ENCODE peak calls at places on chromosomes 13 and 19, in four cellular contexts. One of them, this sample, is unnamed.

GRCh38 chr19:58577581-58578429 is 4.7 kb upstream of the MZF1 start:
- DNase-seq in NCI-H69: no peak
- DNase-seq in fibroblast of lung: no peak
- DNase-seq in AML-193: no peak
- DNase-seq in this sample: no peak

GRCh38 chr13:75307370-75307984 is 174.5 kb downstream of the TBC1D4 start:
- DNase-seq in NCI-H69: no peak
- DNase-seq in fibroblast of lung: peak; percentile 19
- DNase-seq in AML-193: no peak
- DNase-seq in this sample: no peak

GRCh38 chr13:98171806-98172569 is 5.1 kb downstream of the RNF113B start:
- DNase-seq in NCI-H69: no peak
- DNase-seq in fibroblast of lung: peak; percentile 74
- DNase-seq in AML-193: no peak
- DNase-seq in this sample: no peak

GRCh38 chr13:111459803-111460547 is 139.5 kb downstream of the TEX29 start:
- DNase-seq in NCI-H69: peak; percentile 36
- DNase-seq in fibroblast of lung: no peak
- DNase-seq in AML-193: no peak
- DNase-seq in this sample: no peak

GRCh38 chr19:11506101-11506555 is 489 bp upstream of the ZNF653 start:
- DNase-seq in NCI-H69: no peak
- DNase-seq in fibroblast of lung: no peak
- DNase-seq in AML-193: peak; percentile 64
- DNase-seq in this sample: peak; percentile 82

GRCh38 chr13:72504026-72504925 is 223.2 kb downstream of the MZT1 start:
- DNase-seq in NCI-H69: peak; percentile 54
- DNase-seq in fibroblast of lung: peak; percentile 85
- DNase-seq in AML-193: no peak
- DNase-seq in this sample: no peak

GRCh38 chr13:103156346-103156998 is 90.3 kb upstream of the SLC10A2 start:
- DNase-seq in NCI-H69: peak; percentile 33
- DNase-seq in fibroblast of lung: no peak
- DNase-seq in AML-193: no peak
- DNase-seq in this sample: no peak

GRCh38 chr13:47638627-47639026 is 362.4 kb downstream of the SUCLA2 start:
- DNase-seq in NCI-H69: no peak
- DNase-seq in fibroblast of lung: no peak
- DNase-seq in AML-193: no peak
- DNase-seq in this sample: no peak

GRCh38 chr19:57099199-57099661 is 20.6 kb upstream of the USP29 start:
- DNase-seq in NCI-H69: peak; percentile 63
- DNase-seq in fibroblast of lung: peak; percentile 34
- DNase-seq in AML-193: no peak
- DNase-seq in this sample: peak; percentile 73

GRCh38 chr13:34833562-34834182 is 108.4 kb upstream of the NBEA start:
- DNase-seq in NCI-H69: peak; percentile 2
- DNase-seq in fibroblast of lung: peak; percentile 32
- DNase-seq in AML-193: no peak
- DNase-seq in this sample: peak; percentile 70

This sample was measured in DMS53.